ENCODE peak calls at places on chromosomes 5 and 9, in ten cellular contexts. L is A673; F is spleen; Q is sigmoid colon; U is H9; N is neural progenitor cell; A is lower lobe of right lung; D is CD4-positive, alpha-beta T cell; K is astrocyte; Y is cardiac muscle cell. T is an unnamed sample.
A peak's percentile ranks its signal among the peaks of the same experiment; 100 is the strongest.

GRCh38 chr5:5146530-5147160 is 6.5 kb downstream of the ADAMTS16 start:
- DNase-seq in U (no peak), N (no peak), D (no peak), Q (no peak), K (peak; percentile 49), Y (peak; percentile 2), A (no peak), F (no peak), L (no peak), T (no peak)

GRCh38 chr9:130239741-130240241 is 25.8 kb upstream of the HMCN2 start:
- DNase-seq in N (no peak), Q (peak; percentile 68), Y (no peak), U (no peak), D (no peak), A (no peak), F (peak; percentile 78), L (no peak), K (no peak), T (peak; percentile 49)

GRCh38 chr9:10071579-10071978 is 541.2 kb downstream of the PTPRD start:
- DNase-seq in D (no peak), N (no peak), Q (no peak), Y (no peak), A (no peak), L (no peak), K (no peak), F (no peak), U (no peak), T (no peak)

GRCh38 chr5:173466227-173466626 is 138.0 kb upstream of the STC2 start:
- DNase-seq in L (no peak), Y (no peak), D (no peak), A (no peak), U (no peak), N (no peak), Q (no peak), K (no peak), F (no peak), T (no peak)

GRCh38 chr5:129382921-129383672 is 77.0 kb upstream of the ADAMTS19 start:
- DNase-seq in D (no peak), F (no peak), U (no peak), L (peak; percentile 4), N (no peak), K (peak; percentile 8), Q (no peak), A (no peak), Y (peak; percentile 25), T (no peak)

GRCh38 chr5:92687793-92688467 is 893.1 kb downstream of the NR2F1-AS1 start:
- DNase-seq in A (no peak), N (peak; percentile 82), U (peak; percentile 24), K (peak; percentile 56), Y (peak; percentile 73), L (peak; percentile 41), D (no peak), Q (no peak), F (no peak), T (no peak)

GRCh38 chr9:91758491-91758981 is 191.5 kb downstream of the ROR2 start:
- DNase-seq in L (peak; percentile 80), F (no peak), U (peak; percentile 83), N (peak; percentile 80), Q (peak; percentile 83), K (no peak), Y (peak; percentile 74), D (no peak), A (no peak), T (peak; percentile 75)

GRCh38 chr5:137370511-137371071 is 128.5 kb downstream of the SPOCK1 start:
- DNase-seq in F (no peak), U (no peak), Y (no peak), K (peak; percentile 45), Q (no peak), L (no peak), A (no peak), D (no peak), N (no peak), T (no peak)

GRCh38 chr9:102631559-102631958 is 363.6 kb upstream of the CYLC2 start:
- DNase-seq in A (no peak), D (no peak), U (no peak), N (no peak), K (no peak), L (peak; percentile 15), F (no peak), Y (no peak), Q (no peak), T (no peak)

GRCh38 chr9:116661037-116661954 is 25.8 kb upstream of the TRIM32 start:
- DNase-seq in L (peak; percentile 81), U (peak; percentile 41), F (no peak), K (peak; percentile 60), Y (peak; percentile 90), Q (no peak), A (no peak), D (no peak), N (peak; percentile 82), T (no peak)

GRCh38 chr5:28516657-28517175 is 1478.3 kb upstream of the CDH9 start:
- DNase-seq in L (no peak), F (no peak), N (peak; percentile 75), A (no peak), U (no peak), Q (no peak), K (peak; percentile 39), Y (no peak), D (no peak), T (no peak)

GRCh38 chr9:316382-316965 is 101.8 kb downstream of the DOCK8 start:
- DNase-seq in K (no peak), D (no peak), U (no peak), F (no peak), Q (no peak), Y (peak; percentile 6), A (no peak), N (no peak), L (no peak), T (no peak)
- TF ChIP-seq CTCF in K (no peak), D (no peak), U (no peak), F (peak; percentile 23), Q (no peak), Y (no peak), A (no peak), N (no peak), L (no peak), T (no peak)

GRCh38 chr5:37568018-37568753 is 189.1 kb downstream of the WDR70 start:
- DNase-seq in Q (no peak), L (no peak), K (no peak), D (no peak), A (no peak), N (no peak), Y (no peak), U (no peak), F (no peak), T (no peak)
- TF ChIP-seq CTCF in Q (no peak), L (no peak), K (no peak), D (no peak), A (no peak), N (no peak), Y (no peak), U (no peak), F (no peak), T (no peak)

DNA sequence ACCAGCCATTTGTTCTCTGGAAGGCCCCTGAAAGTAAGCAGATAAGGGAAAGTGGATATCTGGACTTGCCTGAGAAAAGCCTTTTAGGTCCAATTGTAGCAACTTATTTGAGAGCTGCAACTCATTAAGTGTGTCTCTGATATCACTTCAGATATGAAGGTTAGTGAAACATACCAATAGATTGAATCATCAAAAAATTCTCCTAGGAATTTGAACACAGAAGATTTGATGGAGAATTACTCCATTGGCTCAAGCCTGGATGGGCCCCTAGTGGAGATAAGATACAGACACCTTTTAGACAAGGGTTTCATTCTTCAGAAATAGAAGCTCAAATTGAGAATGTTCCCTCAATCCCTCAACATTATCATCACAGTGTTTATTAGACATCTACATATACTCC is 356.7 kb downstream of the NDUFS4 start:
- DNase-seq in D (no peak), F (no peak), K (peak; percentile 59), A (no peak), U (no peak), N (no peak), Y (peak; percentile 47), L (no peak), Q (no peak), T (no peak)
- TF ChIP-seq CTCF in D (no peak), F (no peak), K (peak; percentile 33), A (no peak), U (peak; percentile 51), N (peak; percentile 17), Y (no peak), L (peak; percentile 23), Q (no peak), T (no peak)

GRCh38 chr5:176353533-176353932 is 8.0 kb downstream of the KIAA1191 start:
- DNase-seq in D (no peak), U (no peak), L (no peak), F (no peak), Q (no peak), K (no peak), Y (no peak), N (no peak), A (no peak), T (no peak)

GRCh38 chr5:176356179-176356566 is 5.4 kb downstream of the KIAA1191 start:
- DNase-seq in D (no peak), A (no peak), Q (no peak), L (no peak), F (no peak), Y (no peak), K (no peak), N (no peak), U (no peak), T (no peak)

GRCh38 chr5:176359658-176360057 is 1.9 kb downstream of the KIAA1191 start:
- DNase-seq in N (no peak), Q (no peak), L (no peak), K (no peak), D (no peak), F (no peak), A (no peak), Y (no peak), U (no peak), T (no peak)

GRCh38 chr5:176352116-176352878 is 9.3 kb downstream of the KIAA1191 start:
- DNase-seq in Q (no peak), N (no peak), L (no peak), F (no peak), D (no peak), A (no peak), U (no peak), Y (no peak), K (no peak), T (no peak)

GRCh38 chr5:176355400-176356178 is 6.0 kb downstream of the KIAA1191 start:
- DNase-seq in N (peak; percentile 64), L (no peak), U (peak; percentile 49), A (no peak), K (no peak), Q (no peak), D (no peak), F (no peak), Y (no peak), T (no peak)
- TF ChIP-seq CTCF in N (peak; percentile 34), L (no peak), U (peak; percentile 56), A (no peak), K (no peak), Q (no peak), D (no peak), F (no peak), Y (no peak), T (no peak)

T was measured in mucosa of descending colon.